ENCODE peak calls at places on chromosomes 1 and 21, in five cellular contexts. B is cardiac muscle cell; A is astrocyte of the cerebellum; M is activated CD4-positive, alpha-beta memory T cell treated with anti-CD3 and anti-CD28 coated beads for 36 hours; J is KBM-7. E is an unnamed sample.

GRCh38 chr1:192545781-192546521 is 29.6 kb upstream of the RGS1 start:
- DNase-seq in A (no peak), M (no peak), B (no peak), J (peak), E (no peak)

GRCh38 chr1:217528271-217528670 is 102.6 kb downstream of the GPATCH2 start:
- DNase-seq in J (no peak), M (no peak), B (no peak), A (no peak), E (no peak)

GRCh38 chr1:174364996-174365760 is 82.6 kb upstream of the GPR52 start:
- DNase-seq in B (no peak), J (no peak), A (no peak), M (no peak), E (no peak)

GRCh38 chr1:98420376-98421097 is 241.0 kb upstream of the SNX7 start:
- DNase-seq in B (no peak), M (no peak), J (no peak), A (no peak), E (no peak)

GRCh38 chr1:31792116-31792515 is 23.7 kb downstream of the SPOCD1 start:
- DNase-seq in A (no peak), J (no peak), M (no peak), B (no peak), E (peak)

GRCh38 chr1:117753652-117754051 is 147.8 kb downstream of the TENT5C start:
- DNase-seq in J (no peak), M (no peak), A (no peak), B (no peak), E (no peak)

GRCh38 chr1:63674865-63675815 is 81.9 kb downstream of the PGM1 start:
- DNase-seq in J (no peak), B (peak), A (peak), M (no peak), E (no peak)

GRCh38 chr21:44517175-44517899 is 22.7 kb downstream of the KRTAP10-1 start:
- DNase-seq in B (peak), J (no peak), M (peak), A (no peak), E (no peak)

GRCh38 chr1:13699510-13699909 is 478 bp upstream of the PRDM2 start:
- DNase-seq in J (no peak), B (no peak), A (no peak), M (peak), E (no peak)

GRCh38 chr1:156797212-156797871 is 19.3 kb downstream of the SH2D2A start:
- DNase-seq in M (peak), A (peak), B (peak), J (peak), E (no peak)

GRCh38 chr1:38151399-38151798 is 104.8 kb upstream of the POU3F1 start:
- DNase-seq in J (no peak), B (no peak), A (no peak), M (no peak), E (no peak)

GRCh38 chr1:67893126-67893495 is 59.8 kb upstream of the GNG12 start:
- DNase-seq in J (no peak), A (no peak), M (no peak), B (no peak), E (no peak)

GRCh38 chr1:223143760-223144248 is 756 bp upstream of the TLR5 start:
- DNase-seq in A (no peak), B (peak), J (peak), M (peak), E (peak)

GRCh38 chr1:222202831-222203230 is 345.1 kb downstream of the HHIPL2 start:
- DNase-seq in J (no peak), B (no peak), M (no peak), A (no peak), E (no peak)

GRCh38 chr21:45791562-45792418 is 148.3 kb downstream of the PCBP3 start:
- DNase-seq in J (no peak), A (no peak), B (no peak), M (no peak), E (peak)

GRCh38 chr1:17441993-17442357 is 2.5 kb upstream of the RCC2 start:
- DNase-seq in A (no peak), B (no peak), J (no peak), M (no peak), E (no peak)

GRCh38 chr1:18111605-18112297 is 4.2 kb downstream of the IGSF21 start:
- DNase-seq in M (no peak), B (no peak), A (no peak), J (no peak), E (no peak)

GRCh38 chr1:29635501-29636263 is 399.4 kb downstream of the PTPRU start:
- DNase-seq in J (no peak), B (no peak), A (no peak), M (no peak), E (no peak)

GRCh38 chr1:192575499-192576189 is at the start of gene RGS1:
- DNase-seq in M (peak), J (peak), A (no peak), B (no peak), E (no peak)

GRCh38 chr1:150121236-150121862 is 28.4 kb upstream of the PLEKHO1 start:
- DNase-seq in A (no peak), B (no peak), M (no peak), J (no peak), E (no peak)

GRCh38 chr1:210074904-210075303 is 136.9 kb downstream of the SYT14 start:
- DNase-seq in M (no peak), A (no peak), J (no peak), B (no peak), E (no peak)

GRCh38 chr1:78075621-78076020 is 29.9 kb downstream of the GIPC2 start:
- DNase-seq in A (no peak), M (no peak), J (no peak), B (no peak), E (no peak)

E was measured in aorta.